ENCODE peak calls at places on chromosomes 2 and 18, in four cellular contexts. A is adrenal gland, W is lower leg skin, T is A549. P is an unnamed sample.

GRCh38 chr2:195146761-195147160 is 510.3 kb upstream of the SLC39A10 start:
- DNase-seq in A (no peak), W (no peak), T (no peak), P (no peak)

GRCh38 chr2:112487444-112487961 is 5.5 kb downstream of the TTL start:
- DNase-seq in A (no peak), W (no peak), T (no peak), P (no peak)

GRCh38 chr2:206452750-206453149 is 9.4 kb downstream of the ADAM23 start:
- DNase-seq in A (no peak), W (no peak), T (peak; percentile 19), P (no peak)

GRCh38 chr2:68124321-68124720 is 33.4 kb upstream of the PNO1 start:
- DNase-seq in A (no peak), W (no peak), T (no peak), P (no peak)

GRCh38 chr2:3959372-3959771 is 256.0 kb downstream of the DCDC2C start:
- DNase-seq in A (no peak), W (no peak), T (peak; percentile 40), P (peak; percentile 50)

GRCh38 chr2:23616630-23617029 is 231.7 kb downstream of the KLHL29 start:
- DNase-seq in A (no peak), W (no peak), T (no peak), P (no peak)

GRCh38 chr2:54084600-54084999 is 30.8 kb upstream of the ACYP2 start:
- DNase-seq in A (peak; percentile 34), W (no peak), T (peak; percentile 51), P (peak; percentile 19)

GRCh38 chr2:15984367-15985255 is 44.3 kb downstream of the MYCN start:
- DNase-seq in A (no peak), W (no peak), T (no peak), P (no peak)

GRCh38 chr2:176140130-176140519 is 10.6 kb downstream of the HOXD8 start:
- DNase-seq in A (peak; percentile 43), W (no peak), T (no peak), P (no peak)

GRCh38 chr2:16773080-16773713 is 107.6 kb upstream of the CYRIA start:
- DNase-seq in A (peak; percentile 62), W (no peak), T (peak; percentile 63), P (peak; percentile 59)

GRCh38 chr2:16625759-16626158 is 39.9 kb downstream of the CYRIA start:
- DNase-seq in A (no peak), W (no peak), T (no peak), P (no peak)

GRCh38 chr2:873651-874580 is 76.7 kb upstream of the SNTG2 start:
- DNase-seq in A (no peak), W (no peak), T (no peak), P (no peak)

GRCh38 chr18:76504749-76505148 is 9.7 kb upstream of the ZNF516 start:
- DNase-seq in A (no peak), W (no peak), T (no peak), P (no peak)

GRCh38 chr2:114699423-114699944 is 257.0 kb downstream of the DPP10 start:
- DNase-seq in A (no peak), W (no peak), T (no peak), P (no peak)

GRCh38 chr2:11743846-11744553 is 2.4 kb upstream of the LPIN1 start:
- DNase-seq in A (peak; percentile 99), W (peak; percentile 93), T (peak; percentile 99), P (peak; percentile 89)

GRCh38 chr2:157367704-157368103 is 42.1 kb upstream of the ERMN start:
- DNase-seq in A (no peak), W (no peak), T (no peak), P (no peak)

GRCh38 chr18:56402872-56403516 is 235.4 kb downstream of the TXNL1 start:
- DNase-seq in A (no peak), W (peak; percentile 20), T (peak; percentile 39), P (no peak)

GRCh38 chr2:44950646-44951045 is 9.1 kb downstream of the SIX3 start:
- DNase-seq in A (no peak), W (no peak), T (no peak), P (no peak)

GRCh38 chr2:1673160-1673944 is 71.0 kb downstream of the PXDN start:
- DNase-seq in A (no peak), W (no peak), T (no peak), P (no peak)

GRCh38 chr2:44705851-44706555 is 235.5 kb upstream of the SIX3 start:
- DNase-seq in A (no peak), W (no peak), T (no peak), P (no peak)

GRCh38 chr18:41745166-41746049 is 209.6 kb upstream of the PIK3C3 start:
- DNase-seq in A (peak; percentile 72), W (no peak), T (peak; percentile 22), P (peak; percentile 46)

GRCh38 chr2:106596844-106597243 is 109.7 kb downstream of the CD8B2 start:
- DNase-seq in A (no peak), W (no peak), T (peak; percentile 37), P (no peak)

GRCh38 chr2:42185200-42185921 is 16.2 kb downstream of the EML4 start:
- DNase-seq in A (no peak), W (no peak), T (no peak), P (no peak)

GRCh38 chr2:216001201-216001600 is 12.2 kb downstream of the MREG start:
- DNase-seq in A (no peak), W (no peak), T (no peak), P (peak; percentile 40)

GRCh38 chr2:16614314-16614860 is 51.2 kb downstream of the CYRIA start:
- DNase-seq in A (peak; percentile 78), W (no peak), T (no peak), P (peak; percentile 50)

GRCh38 chr2:172084734-172085459 is 410 bp upstream of the DLX1 start:
- DNase-seq in A (peak; percentile 69), W (peak; percentile 69), T (peak; percentile 93), P (peak; percentile 72)

GRCh38 chr2:9573840-9574239 is 18.2 kb upstream of the ADAM17 start:
- DNase-seq in A (no peak), W (no peak), T (no peak), P (no peak)
- TF ChIP-seq POLR2A in A (no peak), W (no peak), T (no peak), P (no peak)

GRCh38 chr2:85545780-85546240 is 6.8 kb downstream of the MAT2A start:
- DNase-seq in A (no peak), W (no peak), T (peak; percentile 40), P (no peak)
- TF ChIP-seq POLR2A in A (no peak), W (no peak), T (no peak), P (peak; percentile 70)

GRCh38 chr2:19901458-19902271 is at the start of gene TTC32:
- DNase-seq in A (peak; percentile 95), W (peak; percentile 92), T (peak; percentile 97), P (peak; percentile 98)
- TF ChIP-seq POLR2A in A (peak; percentile 89), W (no peak), T (peak; percentile 75), P (peak; percentile 99)

DNA sequence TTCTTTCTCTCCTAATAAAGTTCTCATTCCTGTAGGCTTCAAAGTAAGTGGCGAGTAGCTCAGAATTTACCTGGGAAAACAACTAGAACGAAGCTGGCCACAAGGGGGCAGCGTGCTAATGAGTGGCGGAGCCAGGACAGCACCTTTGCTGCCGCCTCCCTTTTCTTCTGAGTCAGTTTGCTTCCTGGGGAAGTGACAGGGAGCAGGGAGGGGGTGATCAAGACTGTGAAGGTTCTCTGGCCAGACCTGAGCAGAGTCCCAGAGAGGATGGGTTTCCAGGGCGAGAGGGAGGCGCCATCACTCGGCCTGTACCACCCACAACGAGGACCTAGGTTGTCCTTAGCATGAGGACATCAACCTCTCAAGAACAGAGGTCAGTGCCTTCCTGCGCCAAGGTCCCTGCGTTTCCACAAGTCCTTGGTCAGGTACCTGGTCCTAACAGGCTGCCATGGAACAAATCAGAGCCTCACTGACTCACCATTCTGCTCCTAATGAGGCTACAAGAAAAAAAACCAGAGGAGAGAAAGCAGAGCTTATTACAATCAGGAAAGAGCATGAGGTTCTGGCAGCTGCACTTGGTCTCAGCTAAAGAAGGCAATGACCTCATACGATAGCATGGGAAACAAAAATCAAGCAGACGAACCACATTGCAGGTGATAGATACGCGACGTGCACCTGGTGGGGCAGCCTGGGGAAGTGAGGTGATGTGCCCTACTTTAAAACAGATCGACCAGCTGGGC is 98.7 kb downstream of the PLB1 start:
- DNase-seq in A (peak; percentile 92), W (peak; percentile 91), T (peak; percentile 89), P (peak; percentile 58)
- TF ChIP-seq POLR2A in A (peak; percentile 10), W (no peak), T (no peak), P (no peak)

P was measured in erythroblast.